ENCODE peak calls at places on chromosomes 6 and 20, in six cellular contexts. Z is GM12891, H is GM12878, U is HepG2, N is K562, R is H1. J is an unnamed sample.

GRCh38 chr20:11890331-11891080 is 27.2 kb upstream of the BTBD3 start:
- DNase-seq in U (peak), R (peak), N (peak), H (peak), Z (peak), J (peak)

GRCh38 chr20:4444404-4444803 is 277.3 kb upstream of the PRND start:
- DNase-seq in R (no peak), N (no peak), U (no peak), H (no peak), Z (no peak), J (no peak)

GRCh38 chr6:11206576-11206975 is 25.9 kb downstream of the NEDD9 start:
- DNase-seq in Z (no peak), N (no peak), H (no peak), U (no peak), R (no peak), J (no peak)

GRCh38 chr20:43726811-43727338 is at the start of gene GTSF1L:
- DNase-seq in H (no peak), N (no peak), Z (no peak), U (no peak), R (no peak), J (no peak)

GRCh38 chr6:138129190-138129589 is 22.0 kb upstream of the PERP start:
- DNase-seq in U (peak), H (no peak), R (no peak), N (no peak), Z (no peak), J (no peak)

GRCh38 chr20:38585404-38586180 is 4.6 kb downstream of the ADIG start:
- DNase-seq in Z (no peak), N (no peak), R (no peak), U (peak), H (no peak), J (no peak)

GRCh38 chr6:73879466-73879865 is 183.5 kb downstream of the CD109 start:
- DNase-seq in N (no peak), H (no peak), Z (no peak), U (no peak), R (no peak), J (no peak)

GRCh38 chr6:33254591-33254990 is 17.1 kb downstream of the VPS52 start:
- DNase-seq in Z (no peak), U (no peak), N (no peak), R (no peak), H (no peak), J (no peak)

GRCh38 chr20:38523697-38524096 is 51.1 kb downstream of the RALGAPB start:
- DNase-seq in H (no peak), N (no peak), U (no peak), Z (no peak), R (no peak), J (no peak)

GRCh38 chr6:1766663-1767062 is 156.9 kb downstream of the FOXC1 start:
- DNase-seq in R (no peak), U (no peak), H (no peak), Z (no peak), N (no peak), J (no peak)

GRCh38 chr6:151375833-151376232 is 15.5 kb downstream of the ZBTB2 start:
- DNase-seq in U (no peak), N (no peak), R (no peak), H (no peak), Z (no peak), J (no peak)

GRCh38 chr6:128964233-128964755 is 81.4 kb downstream of the LAMA2 start:
- DNase-seq in R (no peak), N (no peak), U (no peak), Z (no peak), H (no peak), J (no peak)

GRCh38 chr6:157535354-157536217 is 154.6 kb downstream of the ZDHHC14 start:
- DNase-seq in Z (no peak), U (peak), N (no peak), R (no peak), H (peak), J (no peak)

GRCh38 chr6:147735924-147736323 is 227.4 kb downstream of the SAMD5 start:
- DNase-seq in Z (no peak), H (no peak), N (no peak), R (no peak), U (no peak), J (no peak)

GRCh38 chr6:141486942-141487341 is 645.8 kb upstream of the GJE1 start:
- DNase-seq in H (no peak), N (no peak), Z (no peak), U (no peak), R (no peak), J (no peak)

GRCh38 chr6:1864496-1864895 is 254.8 kb downstream of the FOXC1 start:
- DNase-seq in H (no peak), U (peak), R (no peak), N (no peak), Z (no peak), J (no peak)

GRCh38 chr20:20492521-20493334 is 124.8 kb downstream of the INSM1 start:
- DNase-seq in H (no peak), N (no peak), U (no peak), Z (no peak), R (no peak), J (no peak)

GRCh38 chr6:162882817-162883481 is 155.2 kb downstream of the PACRG start:
- DNase-seq in Z (no peak), U (peak), R (no peak), N (no peak), H (no peak), J (no peak)

GRCh38 chr6:111842891-111843290 is 30.4 kb downstream of the FYN start:
- DNase-seq in N (no peak), H (no peak), Z (no peak), R (no peak), U (peak), J (no peak)

GRCh38 chr6:41894366-41895299 is 542 bp downstream of the USP49 start:
- DNase-seq in N (no peak), R (no peak), U (no peak), Z (no peak), H (no peak), J (no peak)

GRCh38 chr20:22908437-22908836 is 126.7 kb upstream of the SSTR4 start:
- DNase-seq in H (no peak), U (no peak), N (no peak), Z (no peak), R (peak), J (no peak)

DNA sequence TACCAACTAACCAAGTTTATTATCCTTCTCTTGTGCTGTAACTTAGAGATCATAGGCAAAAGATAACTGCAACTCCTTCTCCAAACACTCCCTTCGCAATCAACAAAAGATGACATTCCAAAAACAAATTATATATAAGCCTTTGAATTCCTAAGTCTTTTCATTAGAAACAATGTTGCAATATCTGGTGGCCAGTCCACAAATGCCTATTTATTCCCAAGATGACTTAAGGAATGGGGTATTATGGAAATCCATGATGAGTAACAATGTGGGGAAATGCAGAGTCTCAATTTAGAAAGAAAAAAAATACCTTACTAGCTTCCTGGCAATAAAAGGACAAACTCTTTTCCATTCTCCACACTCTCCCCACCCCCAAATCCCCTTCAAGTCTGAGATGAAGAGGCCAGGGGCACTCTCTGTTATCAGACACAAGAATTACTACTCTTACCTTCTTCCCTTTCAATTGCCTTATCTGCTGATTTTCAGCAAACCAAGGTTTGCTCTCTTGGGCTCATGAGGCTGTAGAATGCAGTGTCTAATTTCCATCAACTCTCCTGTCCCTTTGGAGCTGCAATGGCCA is 27.3 kb downstream of the BTBD9 start:
- DNase-seq in R (no peak), U (no peak), H (no peak), N (no peak), Z (no peak), J (no peak)
- TF ChIP-seq TAF1 in R (no peak), U (no peak), H (no peak), N (no peak), Z (no peak), J (no peak)

GRCh38 chr6:89784838-89785237 is 34.8 kb downstream of the MDN1 start:
- DNase-seq in R (no peak), N (no peak), Z (no peak), U (no peak), H (no peak), J (no peak)

GRCh38 chr6:89789980-89790379 is 29.6 kb downstream of the MDN1 start:
- DNase-seq in U (no peak), R (no peak), N (no peak), H (no peak), Z (no peak), J (no peak)

GRCh38 chr6:89787660-89788338 is 31.8 kb downstream of the MDN1 start:
- DNase-seq in U (no peak), N (no peak), Z (no peak), R (no peak), H (no peak), J (no peak)

GRCh38 chr6:89790403-89790802 is 29.2 kb downstream of the MDN1 start:
- DNase-seq in Z (no peak), U (no peak), H (no peak), R (no peak), N (no peak), J (no peak)

GRCh38 chr6:89786970-89787369 is 32.6 kb downstream of the MDN1 start:
- DNase-seq in U (no peak), H (no peak), N (no peak), Z (no peak), R (no peak), J (no peak)
- TF ChIP-seq POLR2A in U (no peak), H (no peak), N (no peak), Z (no peak), R (no peak), J (no peak)

GRCh38 chr6:139764498-139764986 is 390.1 kb upstream of the CITED2 start:
- DNase-seq in U (peak), H (peak), Z (no peak), N (peak), R (no peak), J (no peak)
- TF ChIP-seq TAF1 in U (no peak), H (no peak), Z (no peak), N (no peak), R (no peak), J (no peak)

GRCh38 chr6:51025082-51025777 is 206.6 kb downstream of the TFAP2B start:
- DNase-seq in H (no peak), R (no peak), N (peak), U (peak), Z (no peak), J (no peak)
- TF ChIP-seq POLR2A in H (no peak), R (no peak), N (no peak), U (no peak), Z (no peak), J (no peak)

DNA sequence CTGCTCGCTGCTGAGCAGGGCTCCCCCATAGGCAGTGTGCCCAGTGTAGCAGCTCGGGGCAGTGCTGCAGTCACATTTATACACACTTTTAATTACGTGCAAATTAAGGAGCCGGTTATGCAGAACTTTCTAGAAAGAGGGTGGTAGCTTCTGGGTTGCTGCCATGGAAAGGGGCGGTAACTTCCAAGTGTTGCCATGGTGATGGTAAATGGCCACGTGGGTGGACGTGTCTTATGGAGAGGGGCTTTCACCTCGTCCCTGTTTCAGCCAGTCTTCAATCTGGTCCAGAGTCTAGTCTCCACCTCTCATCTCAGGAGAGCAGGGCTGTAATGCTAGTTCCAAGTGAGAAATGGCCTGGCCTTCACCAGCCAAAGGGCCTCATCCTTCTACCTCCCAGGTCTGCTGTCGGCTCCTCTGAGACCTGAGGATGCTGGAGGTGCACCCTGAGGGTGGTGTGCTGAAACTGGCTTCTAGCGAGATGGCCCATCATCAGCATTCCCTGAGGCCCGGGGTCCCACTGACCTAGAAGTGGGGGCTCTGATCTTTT is 180.5 kb upstream of the PMEPA1 start:
- DNase-seq in N (no peak), H (no peak), R (no peak), U (no peak), Z (no peak), J (no peak)
- TF ChIP-seq TAF1 in N (no peak), H (no peak), R (no peak), U (no peak), Z (no peak), J (no peak)

GRCh38 chr20:47358672-47359532 is 2.4 kb upstream of the ZMYND8 start:
- DNase-seq in H (no peak), R (no peak), U (peak), Z (no peak), N (peak), J (no peak)
- TF ChIP-seq POLR2A in H (peak), R (no peak), U (peak), Z (no peak), N (peak), J (no peak)

J was measured in GM12892.